ENCODE peak calls at places on chromosome 4, in nine cellular contexts. K is T-helper 2 cell, J is foreskin fibroblast, X is myocyte, H is NCI-H1092, Z is NCI-H1105, U is left colon, L is GM13977, P is MG63. I is an unnamed sample.
A peak's percentile ranks its signal among the peaks of the same experiment; 100 is the strongest.

GRCh38 chr4:17688011-17688441 is 73.6 kb downstream of the MED28 start:
- DNase-seq in H (no peak), P (no peak), K (no peak), X (peak; percentile 5), J (no peak), Z (no peak), U (no peak), L (no peak), I (no peak)

GRCh38 chr4:5722328-5722727 is 11.3 kb downstream of the EVC start:
- DNase-seq in Z (no peak), X (peak; percentile 46), J (peak; percentile 54), L (no peak), U (no peak), K (no peak), P (no peak), H (no peak), I (no peak)

GRCh38 chr4:140176735-140177134 is 22.8 kb upstream of the MAML3 start:
- DNase-seq in J (peak; percentile 60), K (no peak), U (no peak), Z (no peak), L (no peak), H (no peak), X (no peak), P (no peak), I (no peak)

GRCh38 chr4:145698507-145698906 is 18.6 kb downstream of the C4orf51 start:
- DNase-seq in U (no peak), P (no peak), X (no peak), H (no peak), K (no peak), Z (no peak), J (no peak), L (no peak), I (no peak)

GRCh38 chr4:146371812-146372211 is 149.9 kb downstream of the SLC10A7 start:
- DNase-seq in H (no peak), U (no peak), J (no peak), Z (no peak), L (no peak), K (no peak), P (no peak), X (no peak), I (no peak)

GRCh38 chr4:107809236-107809635 is 15.5 kb upstream of the SGMS2 start:
- DNase-seq in Z (no peak), H (no peak), U (no peak), K (no peak), P (no peak), J (no peak), L (no peak), X (no peak), I (no peak)

GRCh38 chr4:72338060-72338459 is 231.0 kb downstream of the ADAMTS3 start:
- DNase-seq in P (no peak), H (no peak), J (no peak), Z (no peak), L (no peak), K (no peak), U (no peak), X (no peak), I (peak; percentile 7)

GRCh38 chr4:140256941-140257340 is 103.0 kb upstream of the MAML3 start:
- DNase-seq in K (no peak), P (no peak), H (no peak), Z (no peak), J (no peak), X (no peak), U (no peak), L (no peak), I (no peak)

GRCh38 chr4:175779081-175779620 is 32.9 kb downstream of the GPM6A start:
- DNase-seq in X (no peak), H (no peak), L (no peak), U (no peak), J (no peak), Z (no peak), K (no peak), P (no peak), I (no peak)

GRCh38 chr4:74117024-74117534 is 18.1 kb upstream of the CXCL2 start:
- DNase-seq in L (no peak), K (no peak), U (peak; percentile 62), P (peak; percentile 75), J (peak; percentile 86), Z (no peak), X (peak; percentile 91), H (no peak), I (no peak)

GRCh38 chr4:187309456-187309855 is 585.8 kb upstream of the FAT1 start:
- DNase-seq in U (no peak), J (peak; percentile 35), H (no peak), K (no peak), L (no peak), P (no peak), Z (no peak), X (peak; percentile 49), I (no peak)

GRCh38 chr4:96170198-96170597 is 330.3 kb downstream of the PDHA2 start:
- DNase-seq in H (no peak), K (no peak), X (no peak), P (no peak), L (no peak), Z (no peak), U (no peak), J (no peak), I (no peak)

GRCh38 chr4:108965472-108966076 is 202.7 kb upstream of the ETNPPL start:
- DNase-seq in U (no peak), H (no peak), Z (no peak), X (no peak), K (no peak), J (no peak), L (no peak), P (no peak), I (no peak)

GRCh38 chr4:111454961-111455360 is 690.3 kb upstream of the FAM241A start:
- DNase-seq in L (no peak), H (no peak), U (no peak), P (no peak), K (no peak), J (no peak), X (peak; percentile 15), Z (no peak), I (no peak)

GRCh38 chr4:8706221-8707044 is 113.9 kb downstream of the CPZ start:
- DNase-seq in Z (no peak), K (no peak), U (no peak), H (no peak), X (no peak), L (no peak), P (no peak), J (no peak), I (no peak)

GRCh38 chr4:138953962-138954371 is 61.6 kb upstream of the NOCT start:
- DNase-seq in K (no peak), P (peak; percentile 42), H (no peak), J (peak; percentile 53), L (no peak), X (peak; percentile 87), Z (no peak), U (no peak), I (no peak)

GRCh38 chr4:67593741-67594175 is 35.2 kb downstream of the STAP1 start:
- DNase-seq in K (no peak), U (no peak), X (no peak), P (no peak), J (peak; percentile 19), L (no peak), H (no peak), Z (no peak), I (no peak)

GRCh38 chr4:54657556-54658313 is at the start of gene KIT:
- DNase-seq in L (peak; percentile 33), U (peak; percentile 38), J (peak; percentile 30), X (peak; percentile 3), K (peak; percentile 50), Z (peak; percentile 79), P (peak; percentile 29), H (peak; percentile 78), I (peak; percentile 33)

GRCh38 chr4:48017108-48017527 is 546 bp downstream of the NIPAL1 start:
- DNase-seq in Z (no peak), X (peak; percentile 46), P (peak; percentile 76), J (peak; percentile 71), L (peak; percentile 45), K (peak; percentile 2), H (no peak), U (peak; percentile 62), I (peak; percentile 42)